ENCODE peak calls at places on chromosomes 7 and 10, in ten cellular contexts. One of them, this sample, is unnamed.

GRCh38 chr7:68547794-68548193 is 1050.5 kb upstream of the AUTS2 start:
- DNase-seq in stimulated activated CD8-positive, alpha-beta memory T cell treated with anti-CD3 and anti-CD28 coated beads, Interleukin-12 subunit alpha, Interleukin-12 subunit beta, amount 100 ng/mL, for 1 hour: no peak
- DNase-seq in NCI-H1092: no peak
- DNase-seq in ACHN: no peak
- DNase-seq in AG08395: no peak
- DNase-seq in foreskin fibroblast: no peak
- DNase-seq in NCI-H146: peak
- DNase-seq in central memory CD4-positive, alpha-beta T cell: no peak
- DNase-seq in neural crest cell: no peak
- DNase-seq in midbrain: no peak
- DNase-seq in this sample: no peak

GRCh38 chr7:151231964-151232271 is 365 bp upstream of the CHPF2 start:
- DNase-seq in central memory CD4-positive, alpha-beta T cell: no peak
- DNase-seq in NCI-H1092: no peak
- DNase-seq in stimulated activated CD8-positive, alpha-beta memory T cell treated with anti-CD3 and anti-CD28 coated beads, Interleukin-12 subunit alpha, Interleukin-12 subunit beta, amount 100 ng/mL, for 1 hour: no peak
- DNase-seq in foreskin fibroblast: no peak
- DNase-seq in ACHN: no peak
- DNase-seq in neural crest cell: no peak
- DNase-seq in midbrain: peak
- DNase-seq in AG08395: no peak
- DNase-seq in NCI-H146: no peak
- DNase-seq in this sample: no peak

GRCh38 chr7:135111379-135111778 is 36.5 kb upstream of the TMEM140 start:
- DNase-seq in midbrain: no peak
- DNase-seq in foreskin fibroblast: peak
- DNase-seq in NCI-H146: no peak
- DNase-seq in central memory CD4-positive, alpha-beta T cell: no peak
- DNase-seq in AG08395: no peak
- DNase-seq in ACHN: no peak
- DNase-seq in stimulated activated CD8-positive, alpha-beta memory T cell treated with anti-CD3 and anti-CD28 coated beads, Interleukin-12 subunit alpha, Interleukin-12 subunit beta, amount 100 ng/mL, for 1 hour: no peak
- DNase-seq in neural crest cell: no peak
- DNase-seq in NCI-H1092: no peak
- DNase-seq in this sample: no peak

GRCh38 chr10:96043895-96044580 is 655 bp downstream of the CCNJ start:
- DNase-seq in ACHN: peak
- DNase-seq in foreskin fibroblast: peak
- DNase-seq in midbrain: peak
- DNase-seq in neural crest cell: peak
- DNase-seq in stimulated activated CD8-positive, alpha-beta memory T cell treated with anti-CD3 and anti-CD28 coated beads, Interleukin-12 subunit alpha, Interleukin-12 subunit beta, amount 100 ng/mL, for 1 hour: peak
- DNase-seq in central memory CD4-positive, alpha-beta T cell: peak
- DNase-seq in NCI-H1092: peak
- DNase-seq in AG08395: peak
- DNase-seq in NCI-H146: peak
- DNase-seq in this sample: no peak

GRCh38 chr7:75638607-75639070 is 100.1 kb downstream of the HIP1 start:
- DNase-seq in midbrain: peak
- DNase-seq in neural crest cell: peak
- DNase-seq in AG08395: peak
- DNase-seq in foreskin fibroblast: no peak
- DNase-seq in stimulated activated CD8-positive, alpha-beta memory T cell treated with anti-CD3 and anti-CD28 coated beads, Interleukin-12 subunit alpha, Interleukin-12 subunit beta, amount 100 ng/mL, for 1 hour: no peak
- DNase-seq in NCI-H146: peak
- DNase-seq in central memory CD4-positive, alpha-beta T cell: no peak
- DNase-seq in NCI-H1092: peak
- DNase-seq in ACHN: peak
- DNase-seq in this sample: no peak

GRCh38 chr10:133544506-133544905 is 17.3 kb downstream of the CYP2E1 start:
- DNase-seq in AG08395: no peak
- DNase-seq in central memory CD4-positive, alpha-beta T cell: no peak
- DNase-seq in stimulated activated CD8-positive, alpha-beta memory T cell treated with anti-CD3 and anti-CD28 coated beads, Interleukin-12 subunit alpha, Interleukin-12 subunit beta, amount 100 ng/mL, for 1 hour: no peak
- DNase-seq in NCI-H1092: no peak
- DNase-seq in midbrain: no peak
- DNase-seq in ACHN: no peak
- DNase-seq in neural crest cell: no peak
- DNase-seq in NCI-H146: no peak
- DNase-seq in foreskin fibroblast: no peak
- DNase-seq in this sample: no peak

GRCh38 chr7:106178593-106179134 is 66.6 kb upstream of the SYPL1 start:
- DNase-seq in foreskin fibroblast: peak
- DNase-seq in NCI-H146: peak
- DNase-seq in central memory CD4-positive, alpha-beta T cell: no peak
- DNase-seq in midbrain: no peak
- DNase-seq in ACHN: peak
- DNase-seq in AG08395: peak
- DNase-seq in NCI-H1092: no peak
- DNase-seq in neural crest cell: no peak
- DNase-seq in stimulated activated CD8-positive, alpha-beta memory T cell treated with anti-CD3 and anti-CD28 coated beads, Interleukin-12 subunit alpha, Interleukin-12 subunit beta, amount 100 ng/mL, for 1 hour: no peak
- DNase-seq in this sample: no peak

GRCh38 chr10:3786295-3786981 is 1.4 kb upstream of the KLF6 start:
- DNase-seq in NCI-H1092: no peak
- DNase-seq in neural crest cell: peak
- DNase-seq in foreskin fibroblast: no peak
- DNase-seq in NCI-H146: peak
- DNase-seq in midbrain: no peak
- DNase-seq in ACHN: peak
- DNase-seq in AG08395: no peak
- DNase-seq in central memory CD4-positive, alpha-beta T cell: peak
- DNase-seq in stimulated activated CD8-positive, alpha-beta memory T cell treated with anti-CD3 and anti-CD28 coated beads, Interleukin-12 subunit alpha, Interleukin-12 subunit beta, amount 100 ng/mL, for 1 hour: no peak
- DNase-seq in this sample: no peak

GRCh38 chr10:99234067-99234738 is 1.4 kb downstream of the HPSE2 start:
- DNase-seq in NCI-H1092: no peak
- DNase-seq in central memory CD4-positive, alpha-beta T cell: peak
- DNase-seq in stimulated activated CD8-positive, alpha-beta memory T cell treated with anti-CD3 and anti-CD28 coated beads, Interleukin-12 subunit alpha, Interleukin-12 subunit beta, amount 100 ng/mL, for 1 hour: no peak
- DNase-seq in AG08395: peak
- DNase-seq in NCI-H146: no peak
- DNase-seq in ACHN: no peak
- DNase-seq in neural crest cell: peak
- DNase-seq in midbrain: peak
- DNase-seq in foreskin fibroblast: peak
- DNase-seq in this sample: no peak

GRCh38 chr10:49512121-49512809 is 26.7 kb downstream of the ERCC6 start:
- DNase-seq in NCI-H1092: no peak
- DNase-seq in AG08395: peak
- DNase-seq in central memory CD4-positive, alpha-beta T cell: peak
- DNase-seq in midbrain: no peak
- DNase-seq in ACHN: peak
- DNase-seq in foreskin fibroblast: no peak
- DNase-seq in NCI-H146: peak
- DNase-seq in neural crest cell: no peak
- DNase-seq in stimulated activated CD8-positive, alpha-beta memory T cell treated with anti-CD3 and anti-CD28 coated beads, Interleukin-12 subunit alpha, Interleukin-12 subunit beta, amount 100 ng/mL, for 1 hour: no peak
- DNase-seq in this sample: no peak

GRCh38 chr7:11655163-11655562 is 176.8 kb downstream of the THSD7A start:
- DNase-seq in central memory CD4-positive, alpha-beta T cell: no peak
- DNase-seq in stimulated activated CD8-positive, alpha-beta memory T cell treated with anti-CD3 and anti-CD28 coated beads, Interleukin-12 subunit alpha, Interleukin-12 subunit beta, amount 100 ng/mL, for 1 hour: no peak
- DNase-seq in NCI-H1092: no peak
- DNase-seq in AG08395: no peak
- DNase-seq in NCI-H146: no peak
- DNase-seq in neural crest cell: no peak
- DNase-seq in foreskin fibroblast: no peak
- DNase-seq in midbrain: no peak
- DNase-seq in ACHN: no peak
- DNase-seq in this sample: no peak

GRCh38 chr7:74683799-74684198 is 26.3 kb downstream of the GTF2I start:
- DNase-seq in midbrain: no peak
- DNase-seq in stimulated activated CD8-positive, alpha-beta memory T cell treated with anti-CD3 and anti-CD28 coated beads, Interleukin-12 subunit alpha, Interleukin-12 subunit beta, amount 100 ng/mL, for 1 hour: no peak
- DNase-seq in NCI-H1092: no peak
- DNase-seq in NCI-H146: no peak
- DNase-seq in AG08395: no peak
- DNase-seq in central memory CD4-positive, alpha-beta T cell: no peak
- DNase-seq in neural crest cell: no peak
- DNase-seq in ACHN: no peak
- DNase-seq in foreskin fibroblast: no peak
- DNase-seq in this sample: no peak

GRCh38 chr7:69656890-69657289 is 58.6 kb downstream of the AUTS2 start:
- DNase-seq in midbrain: no peak
- DNase-seq in ACHN: no peak
- DNase-seq in stimulated activated CD8-positive, alpha-beta memory T cell treated with anti-CD3 and anti-CD28 coated beads, Interleukin-12 subunit alpha, Interleukin-12 subunit beta, amount 100 ng/mL, for 1 hour: no peak
- DNase-seq in NCI-H1092: no peak
- DNase-seq in central memory CD4-positive, alpha-beta T cell: no peak
- DNase-seq in neural crest cell: no peak
- DNase-seq in NCI-H146: peak
- DNase-seq in AG08395: peak
- DNase-seq in foreskin fibroblast: no peak
- DNase-seq in this sample: no peak

GRCh38 chr7:77644774-77645173 is 51.5 kb upstream of the RSBN1L start:
- DNase-seq in NCI-H1092: no peak
- DNase-seq in ACHN: no peak
- DNase-seq in central memory CD4-positive, alpha-beta T cell: no peak
- DNase-seq in NCI-H146: no peak
- DNase-seq in neural crest cell: no peak
- DNase-seq in foreskin fibroblast: no peak
- DNase-seq in stimulated activated CD8-positive, alpha-beta memory T cell treated with anti-CD3 and anti-CD28 coated beads, Interleukin-12 subunit alpha, Interleukin-12 subunit beta, amount 100 ng/mL, for 1 hour: no peak
- DNase-seq in AG08395: no peak
- DNase-seq in midbrain: no peak
- DNase-seq in this sample: no peak

GRCh38 chr7:157228864-157229422 is 90.2 kb downstream of the UBE3C start:
- DNase-seq in foreskin fibroblast: peak
- DNase-seq in midbrain: no peak
- DNase-seq in AG08395: peak
- DNase-seq in stimulated activated CD8-positive, alpha-beta memory T cell treated with anti-CD3 and anti-CD28 coated beads, Interleukin-12 subunit alpha, Interleukin-12 subunit beta, amount 100 ng/mL, for 1 hour: no peak
- DNase-seq in NCI-H1092: peak
- DNase-seq in neural crest cell: peak
- DNase-seq in ACHN: peak
- DNase-seq in central memory CD4-positive, alpha-beta T cell: no peak
- DNase-seq in NCI-H146: no peak
- DNase-seq in this sample: no peak

GRCh38 chr7:69757528-69757927 is 159.3 kb downstream of the AUTS2 start:
- DNase-seq in foreskin fibroblast: no peak
- DNase-seq in ACHN: no peak
- DNase-seq in neural crest cell: no peak
- DNase-seq in stimulated activated CD8-positive, alpha-beta memory T cell treated with anti-CD3 and anti-CD28 coated beads, Interleukin-12 subunit alpha, Interleukin-12 subunit beta, amount 100 ng/mL, for 1 hour: no peak
- DNase-seq in AG08395: no peak
- DNase-seq in NCI-H1092: no peak
- DNase-seq in midbrain: no peak
- DNase-seq in central memory CD4-positive, alpha-beta T cell: no peak
- DNase-seq in NCI-H146: no peak
- DNase-seq in this sample: no peak

GRCh38 chr10:80632742-80633141 is 95.0 kb downstream of the SH2D4B start:
- DNase-seq in stimulated activated CD8-positive, alpha-beta memory T cell treated with anti-CD3 and anti-CD28 coated beads, Interleukin-12 subunit alpha, Interleukin-12 subunit beta, amount 100 ng/mL, for 1 hour: no peak
- DNase-seq in foreskin fibroblast: no peak
- DNase-seq in NCI-H146: no peak
- DNase-seq in midbrain: no peak
- DNase-seq in NCI-H1092: no peak
- DNase-seq in ACHN: no peak
- DNase-seq in neural crest cell: no peak
- DNase-seq in AG08395: no peak
- DNase-seq in central memory CD4-positive, alpha-beta T cell: no peak
- DNase-seq in this sample: no peak

GRCh38 chr7:111012152-111012551 is 78.8 kb upstream of the LRRN3 start:
- DNase-seq in NCI-H146: no peak
- DNase-seq in stimulated activated CD8-positive, alpha-beta memory T cell treated with anti-CD3 and anti-CD28 coated beads, Interleukin-12 subunit alpha, Interleukin-12 subunit beta, amount 100 ng/mL, for 1 hour: no peak
- DNase-seq in ACHN: no peak
- DNase-seq in foreskin fibroblast: no peak
- DNase-seq in central memory CD4-positive, alpha-beta T cell: no peak
- DNase-seq in midbrain: no peak
- DNase-seq in AG08395: no peak
- DNase-seq in NCI-H1092: no peak
- DNase-seq in neural crest cell: no peak
- DNase-seq in this sample: no peak

GRCh38 chr7:31991846-31992245 is 78.4 kb downstream of the PDE1C start:
- DNase-seq in foreskin fibroblast: no peak
- DNase-seq in NCI-H146: no peak
- DNase-seq in central memory CD4-positive, alpha-beta T cell: no peak
- DNase-seq in neural crest cell: no peak
- DNase-seq in midbrain: no peak
- DNase-seq in ACHN: no peak
- DNase-seq in AG08395: peak
- DNase-seq in NCI-H1092: no peak
- DNase-seq in stimulated activated CD8-positive, alpha-beta memory T cell treated with anti-CD3 and anti-CD28 coated beads, Interleukin-12 subunit alpha, Interleukin-12 subunit beta, amount 100 ng/mL, for 1 hour: no peak
- DNase-seq in this sample: no peak

GRCh38 chr10:12606461-12606860 is 257.1 kb downstream of the CAMK1D start:
- DNase-seq in foreskin fibroblast: no peak
- DNase-seq in central memory CD4-positive, alpha-beta T cell: no peak
- DNase-seq in NCI-H1092: peak
- DNase-seq in ACHN: no peak
- DNase-seq in neural crest cell: no peak
- DNase-seq in NCI-H146: no peak
- DNase-seq in stimulated activated CD8-positive, alpha-beta memory T cell treated with anti-CD3 and anti-CD28 coated beads, Interleukin-12 subunit alpha, Interleukin-12 subunit beta, amount 100 ng/mL, for 1 hour: no peak
- DNase-seq in midbrain: no peak
- DNase-seq in AG08395: peak
- DNase-seq in this sample: no peak

This sample was measured in glomerular endothelial cell.